ENCODE peak calls at places on chromosomes 4 and X, in nine cellular contexts. Y is left lung; X is mammary epithelial cell; C is uterus; M is esophagus muscularis mucosa; O is hepatocyte; F is A673; H is MM.1S; N is CD8-positive, alpha-beta memory T cell. P is an unnamed sample. For H3K36me3, the result is how much of the 10 kb centered on the place peaks cover.

GRCh38 chrX:66046612-66047235 is 6.8 kb upstream of the VSIG4 start:
- DNase-seq in Y (no peak), X (no peak), C (no peak), M (no peak), O (no peak), F (no peak), H (peak), N (no peak), P (no peak)

GRCh38 chr4:154507170-154507569 is 15.6 kb upstream of the DCHS2 start:
- DNase-seq in Y (no peak), X (peak), C (no peak), M (peak), O (peak), F (no peak), H (no peak), N (no peak), P (no peak)

GRCh38 chrX:84156831-84157230 is 31.2 kb downstream of the RPS6KA6 start:
- DNase-seq in Y (no peak), X (no peak), C (no peak), M (no peak), O (no peak), F (no peak), H (no peak), N (no peak), P (no peak)

GRCh38 chr4:167955006-167955405 is 137.3 kb upstream of the ANXA10 start:
- DNase-seq in Y (no peak), X (no peak), C (no peak), M (no peak), O (no peak), F (no peak), H (no peak), N (no peak), P (no peak)

GRCh38 chrX:53395605-53396298 is 26.7 kb downstream of the SMC1A start:
- DNase-seq in Y (no peak), X (no peak), C (no peak), M (no peak), O (no peak), F (no peak), H (no peak), N (no peak), P (no peak)

GRCh38 chr4:183349673-183350072 is 27.4 kb upstream of the CLDN24 start:
- DNase-seq in Y (no peak), X (peak), C (no peak), M (no peak), O (no peak), F (no peak), H (no peak), N (no peak), P (no peak)

GRCh38 chr4:46073778-46074177 is 50.1 kb downstream of the GABRG1 start:
- DNase-seq in Y (no peak), X (no peak), C (no peak), M (no peak), O (no peak), F (no peak), H (peak), N (no peak), P (no peak)

GRCh38 chr4:112752510-112752909 is 115.6 kb downstream of the LARP7 start:
- DNase-seq in Y (no peak), X (no peak), C (no peak), M (no peak), O (no peak), F (no peak), H (no peak), N (no peak), P (no peak)

GRCh38 chr4:184437988-184438774 is 36.2 kb downstream of the IRF2 start:
- DNase-seq in Y (no peak), X (no peak), C (no peak), M (no peak), O (no peak), F (peak), H (no peak), N (no peak), P (no peak)

GRCh38 chr4:138891610-138892009 is 124.0 kb upstream of the NOCT start:
- DNase-seq in Y (no peak), X (no peak), C (no peak), M (no peak), O (no peak), F (peak), H (no peak), N (no peak), P (no peak)

GRCh38 chrX:149961572-149961971 is 23.3 kb upstream of the EOLA2 start:
- DNase-seq in Y (no peak), X (no peak), C (no peak), M (no peak), O (no peak), F (no peak), H (no peak), N (no peak), P (no peak)

GRCh38 chrX:38968344-38968743 is 167.1 kb downstream of the MID1IP1 start:
- DNase-seq in Y (no peak), X (no peak), C (no peak), M (no peak), O (peak), F (no peak), H (no peak), N (no peak), P (no peak)

GRCh38 chr4:76681996-76682395 is 215.9 kb downstream of the SOWAHB start:
- DNase-seq in Y (no peak), X (no peak), C (no peak), M (no peak), O (no peak), F (no peak), H (no peak), N (no peak), P (no peak)

GRCh38 chr4:8657381-8657776 is 64.8 kb downstream of the CPZ start:
- DNase-seq in Y (no peak), X (no peak), C (no peak), M (no peak), O (no peak), F (no peak), H (no peak), N (no peak), P (no peak)

GRCh38 chr4:98571161-98571786 is 87.1 kb downstream of the TSPAN5 start:
- DNase-seq in Y (no peak), X (no peak), C (no peak), M (peak), O (no peak), F (no peak), H (no peak), N (no peak), P (no peak)

GRCh38 chr4:77025643-77026321 is 50.0 kb downstream of the CCNI start:
- DNase-seq in Y (no peak), X (peak), C (no peak), M (no peak), O (no peak), F (no peak), H (no peak), N (no peak), P (no peak)

GRCh38 chr4:83438719-83439118 is 16.9 kb downstream of the HELQ start:
- DNase-seq in Y (no peak), X (peak), C (no peak), M (no peak), O (no peak), F (no peak), H (no peak), N (no peak), P (no peak)

GRCh38 chr4:125085-125820 is 952 bp downstream of the ZNF718 start:
- DNase-seq in Y (peak), X (peak), C (no peak), M (no peak), O (peak), F (peak), H (no peak), N (peak), P (no peak)

GRCh38 chrX:109691752-109692151 is 41.3 kb downstream of the ACSL4 start:
- DNase-seq in Y (no peak), X (no peak), C (no peak), M (no peak), O (no peak), F (no peak), H (no peak), N (no peak), P (no peak)

GRCh38 chr4:26418107-26418506 is 72.2 kb downstream of the CCKAR start:
- DNase-seq in Y (no peak), X (no peak), C (no peak), M (no peak), O (no peak), F (no peak), H (no peak), N (no peak), P (no peak)

GRCh38 chr4:184409911-184410692 is 64.2 kb downstream of the IRF2 start:
- DNase-seq in Y (no peak), X (no peak), C (no peak), M (no peak), O (no peak), F (no peak), H (peak), N (peak), P (peak)

GRCh38 chrX:68571292-68572256 is 72.7 kb downstream of the YIPF6 start:
- DNase-seq in Y (no peak), X (peak), C (no peak), M (no peak), O (peak), F (peak), H (no peak), N (no peak), P (no peak)

GRCh38 chr4:156999175-156999517 is 27.5 kb upstream of the PDGFC start:
- DNase-seq in Y (no peak), X (peak), C (peak), M (no peak), O (peak), F (peak), H (no peak), N (no peak), P (peak)

GRCh38 chr4:148649669-148650331 is 207.6 kb upstream of the NR3C2 start:
- DNase-seq in Y (no peak), X (peak), C (no peak), M (no peak), O (peak), F (peak), H (no peak), N (no peak), P (no peak)

DNA sequence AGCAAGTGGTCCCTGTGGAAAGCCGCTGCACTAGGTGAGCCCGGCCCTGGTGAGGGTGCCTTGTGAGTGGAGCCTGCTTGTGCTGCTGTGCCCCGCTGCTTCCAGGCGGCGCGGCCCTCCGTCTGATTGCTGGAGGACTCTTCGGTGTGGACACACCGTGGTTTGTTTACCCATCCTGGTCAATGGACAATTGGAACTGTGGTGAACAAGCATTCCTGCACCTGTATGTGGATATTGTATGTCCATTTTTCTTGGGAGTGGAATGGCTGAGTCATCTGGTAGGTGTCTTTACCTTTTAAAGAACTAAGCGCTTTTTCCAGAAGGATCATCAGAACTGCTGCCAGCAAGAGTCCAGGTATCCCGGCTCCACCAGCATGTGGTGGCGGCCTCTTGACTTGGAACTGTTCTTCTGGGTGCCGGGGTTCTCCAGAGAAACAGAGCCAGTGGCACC is 15.6 kb downstream of the MAEA start:
- DNase-seq in Y (peak), X (peak), C (no peak), M (no peak), O (no peak), F (no peak), H (no peak), N (peak), P (no peak)
- H3K36me3 ChIP-seq in Y (under half), X (under half), C (under half), M (under half), O (under half), F (under half), H (under half), N (under half), P (under half)

DNA sequence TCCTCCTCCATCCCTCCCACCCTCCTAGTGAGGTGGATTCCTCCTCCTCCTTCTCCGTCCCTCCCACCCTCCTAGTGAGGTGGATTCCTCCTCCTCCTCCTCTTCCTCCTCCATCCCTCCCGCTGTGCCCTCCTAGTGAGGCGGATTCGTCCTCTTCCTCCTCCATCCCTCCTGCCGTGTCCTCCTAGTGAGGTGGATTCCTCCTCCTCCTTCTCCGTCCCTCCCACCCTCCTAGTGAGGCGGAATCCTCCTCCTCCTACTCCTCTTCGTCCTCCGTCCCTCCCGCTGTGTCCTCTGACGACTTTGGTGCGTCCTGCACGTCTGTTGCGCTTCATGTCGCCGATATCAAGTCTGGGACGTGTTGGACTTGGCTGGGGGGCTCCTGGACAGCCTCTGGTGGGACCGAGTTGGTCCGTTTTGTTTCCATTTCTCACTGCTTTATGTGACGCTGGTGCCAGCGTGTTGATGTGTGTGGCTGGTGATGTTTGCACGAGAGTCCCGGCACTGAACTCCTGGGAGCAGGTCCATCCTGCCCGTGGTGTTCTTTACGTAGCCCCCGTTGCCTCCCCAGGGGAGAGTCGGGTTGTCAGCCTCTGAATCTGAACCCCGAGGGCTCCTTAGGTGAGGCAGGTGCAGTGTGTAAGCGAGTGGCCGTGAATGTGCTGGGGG is 5.4 kb downstream of the AKAP17A start:
- DNase-seq in Y (peak), X (no peak), C (no peak), M (no peak), O (no peak), F (no peak), H (no peak), N (no peak), P (no peak)
- H3K36me3 ChIP-seq in Y (half or more), X (under half), C (under half), M (half or more), O (under half), F (half or more), H (under half), N (half or more), P (half or more)

GRCh38 chrX:129461801-129462456 is 61.4 kb downstream of the SMARCA1 start:
- DNase-seq in Y (no peak), X (no peak), C (no peak), M (no peak), O (no peak), F (no peak), H (peak), N (no peak), P (no peak)
- H3K36me3 ChIP-seq in Y (under half), X (under half), C (under half), M (under half), O (under half), F (under half), H (under half), N (under half), P (under half)

GRCh38 chr4:152323221-152323620 is 212.7 kb downstream of the FBXW7 start:
- DNase-seq in Y (no peak), X (no peak), C (no peak), M (no peak), O (no peak), F (no peak), H (no peak), N (no peak), P (no peak)

GRCh38 chr4:152327606-152328453 is 208.1 kb downstream of the FBXW7 start:
- DNase-seq in Y (no peak), X (no peak), C (no peak), M (no peak), O (no peak), F (peak), H (peak), N (no peak), P (no peak)

GRCh38 chr4:152325831-152326230 is 210.1 kb downstream of the FBXW7 start:
- DNase-seq in Y (no peak), X (peak), C (no peak), M (no peak), O (no peak), F (no peak), H (no peak), N (no peak), P (no peak)

GRCh38 chr4:152328595-152328994 is 207.3 kb downstream of the FBXW7 start:
- DNase-seq in Y (no peak), X (peak), C (no peak), M (no peak), O (no peak), F (no peak), H (no peak), N (no peak), P (no peak)
- H3K36me3 ChIP-seq in Y (half or more), X (half or more), C (under half), M (under half), O (under half), F (under half), H (under half), N (under half), P (under half)

DNA sequence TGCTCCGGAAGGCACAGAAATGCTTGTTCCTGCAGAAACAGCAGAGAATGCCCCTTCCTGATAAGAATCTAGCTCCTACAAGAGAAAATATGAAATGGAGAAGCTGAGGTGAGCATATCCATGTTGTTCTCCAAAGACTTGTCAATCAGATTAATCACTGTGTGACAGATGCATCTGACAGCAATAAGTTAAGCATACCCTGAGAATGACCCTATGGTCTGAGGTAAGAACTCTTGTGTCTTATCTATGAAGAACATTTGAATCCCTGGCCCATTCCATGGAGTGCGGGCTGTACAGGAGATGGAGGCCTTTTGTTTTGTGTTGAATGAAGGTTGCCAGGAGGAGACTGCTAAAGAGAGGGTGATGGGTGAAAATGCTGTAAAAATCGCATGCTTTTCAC is 21.5 kb upstream of the ASB5 start:
- DNase-seq in Y (no peak), X (no peak), C (no peak), M (no peak), O (no peak), F (no peak), H (no peak), N (no peak), P (no peak)
- H3K36me3 ChIP-seq in Y (under half), X (under half), C (under half), M (under half), O (under half), F (under half), H (under half), N (under half), P (under half)

DNA sequence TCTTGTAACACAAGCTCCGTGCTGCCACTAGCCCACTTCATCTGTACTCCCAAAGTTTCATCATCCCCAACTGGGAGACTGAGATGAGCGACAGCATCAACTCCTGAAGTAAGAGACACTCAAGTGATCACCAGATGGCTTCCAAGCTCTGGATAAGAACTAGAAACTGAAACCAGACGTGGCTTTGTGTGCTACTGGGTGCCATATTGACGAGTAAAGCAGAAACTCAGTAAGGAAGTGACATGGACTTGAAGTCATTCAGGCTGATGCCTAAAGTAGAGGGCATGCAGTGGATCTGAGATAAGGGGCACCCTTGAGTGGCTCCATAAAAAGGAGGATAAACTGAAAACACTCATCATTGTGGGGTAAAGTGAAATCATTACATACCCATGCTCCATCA is 72.4 kb downstream of the PCYT1B start:
- DNase-seq in Y (no peak), X (no peak), C (no peak), M (no peak), O (no peak), F (no peak), H (peak), N (no peak), P (no peak)
- H3K36me3 ChIP-seq in Y (under half), X (under half), C (under half), M (under half), O (under half), F (under half), H (under half), N (under half), P (under half)

GRCh38 chrX:153953892-153954617 is 9.6 kb upstream of the RENBP start:
- DNase-seq in Y (no peak), X (no peak), C (no peak), M (no peak), O (no peak), F (no peak), H (no peak), N (no peak), P (no peak)
- H3K36me3 ChIP-seq in Y (half or more), X (under half), C (under half), M (half or more), O (under half), F (half or more), H (under half), N (under half), P (under half)